ENCODE peak calls at places on chromosomes 16 and 17, in six cellular contexts. L, P, Z, A, C and S are unnamed samples.

GRCh38 chr16:87581867-87582220 is 20.5 kb upstream of the JPH3 start:
- DNase-seq in L (no peak), P (no peak), Z (peak; percentile 96), A (peak; percentile 77), C (peak; percentile 98), S (peak; percentile 98)

GRCh38 chr16:83981799-83982198 is 13.8 kb downstream of the NECAB2 start:
- DNase-seq in L (no peak), P (no peak), Z (no peak), A (no peak), C (no peak), S (no peak)

GRCh38 chr17:44977065-44977464 is 9.0 kb upstream of the C1QL1 start:
- DNase-seq in L (no peak), P (no peak), Z (no peak), A (no peak), C (no peak), S (no peak)

GRCh38 chr16:55271945-55272513 is 52.0 kb upstream of the IRX6 start:
- DNase-seq in L (no peak), P (no peak), Z (no peak), A (no peak), C (no peak), S (no peak)

GRCh38 chr16:66265556-66266133 is 100.8 kb upstream of the CDH5 start:
- DNase-seq in L (no peak), P (no peak), Z (no peak), A (no peak), C (no peak), S (no peak)

GRCh38 chr16:53816211-53816610 is 112.3 kb downstream of the FTO start:
- DNase-seq in L (no peak), P (no peak), Z (peak; percentile 38), A (no peak), C (peak; percentile 47), S (peak; percentile 31)

GRCh38 chr17:40345161-40346034 is 19.1 kb downstream of the GJD3 start:
- DNase-seq in L (no peak), P (no peak), Z (peak; percentile 86), A (no peak), C (peak; percentile 53), S (no peak)

GRCh38 chr16:66735891-66736290 is 15.5 kb downstream of the DYNC1LI2 start:
- DNase-seq in L (no peak), P (no peak), Z (no peak), A (no peak), C (peak; percentile 29), S (no peak)

GRCh38 chr17:40529991-40530390 is 28.6 kb upstream of the TNS4 start:
- DNase-seq in L (no peak), P (no peak), Z (no peak), A (no peak), C (no peak), S (no peak)

GRCh38 chr16:13992976-13993375 is 73.0 kb downstream of the ERCC4 start:
- DNase-seq in L (no peak), P (no peak), Z (no peak), A (no peak), C (no peak), S (no peak)

GRCh38 chr17:64128787-64129514 is 993 bp downstream of the ERN1 start:
- DNase-seq in L (no peak), P (no peak), Z (peak; percentile 55), A (no peak), C (peak; percentile 49), S (peak; percentile 34)

GRCh38 chr17:57899391-57899790 is 49.5 kb upstream of the MRPS23 start:
- DNase-seq in L (no peak), P (no peak), Z (peak; percentile 29), A (no peak), C (no peak), S (no peak)

GRCh38 chr17:28406478-28406824 is 439 bp upstream of the SLC46A1 start:
- DNase-seq in L (peak; percentile 73), P (no peak), Z (no peak), A (no peak), C (no peak), S (no peak)

GRCh38 chr17:21125862-21126261 is 902 bp upstream of the DHRS7B start:
- DNase-seq in L (no peak), P (no peak), Z (no peak), A (no peak), C (no peak), S (no peak)

GRCh38 chr16:75000481-75001081 is 1.8 kb downstream of the ZNRF1 start:
- DNase-seq in L (no peak), P (no peak), Z (peak; percentile 22), A (no peak), C (peak; percentile 46), S (peak; percentile 20)

GRCh38 chr16:64121473-64121872 is 1000.4 kb downstream of the CDH11 start:
- DNase-seq in L (no peak), P (no peak), Z (peak; percentile 16), A (no peak), C (peak; percentile 74), S (peak; percentile 11)

GRCh38 chr17:74736423-74737298 is at the start of gene RAB37:
- DNase-seq in L (no peak), P (no peak), Z (no peak), A (no peak), C (peak; percentile 47), S (peak; percentile 28)

GRCh38 chr17:1012823-1013728 is 16.1 kb downstream of the TIMM22 start:
- DNase-seq in L (no peak), P (no peak), Z (no peak), A (no peak), C (no peak), S (no peak)

GRCh38 chr17:39186481-39187002 is 10.9 kb downstream of the CACNB1 start:
- DNase-seq in L (no peak), P (no peak), Z (no peak), A (no peak), C (no peak), S (no peak)

GRCh38 chr16:27761816-27762215 is 211.9 kb downstream of the KATNIP start:
- DNase-seq in L (no peak), P (no peak), Z (no peak), A (no peak), C (no peak), S (no peak)

GRCh38 chr17:45147102-45147580 is 1.1 kb upstream of the HEXIM1 start:
- DNase-seq in L (peak; percentile 85), P (no peak), Z (peak; percentile 74), A (no peak), C (peak; percentile 75), S (peak; percentile 58)

GRCh38 chr17:699350-699749 is 15.3 kb downstream of the VPS53 start:
- DNase-seq in L (no peak), P (no peak), Z (no peak), A (no peak), C (no peak), S (no peak)

GRCh38 chr17:78610951-78611511 is 33.8 kb upstream of the DNAH17 start:
- DNase-seq in L (no peak), P (no peak), Z (no peak), A (no peak), C (no peak), S (no peak)

GRCh38 chr16:70635356-70636016 is 10.9 kb upstream of the IL34 start:
- DNase-seq in L (peak; percentile 5), P (no peak), Z (peak; percentile 77), A (no peak), C (peak; percentile 93), S (peak; percentile 66)

GRCh38 chr17:42979511-42980273 is at the start of gene PTGES3L:
- DNase-seq in L (peak; percentile 77), P (no peak), Z (peak; percentile 35), A (peak; percentile 22), C (peak; percentile 45), S (peak; percentile 43)

GRCh38 chr16:1447965-1448364 is 3.6 kb upstream of the CCDC154 start:
- DNase-seq in L (no peak), P (no peak), Z (no peak), A (no peak), C (no peak), S (no peak)

GRCh38 chr17:33169580-33170285 is 123.4 kb downstream of the ASIC2 start:
- DNase-seq in L (no peak), P (no peak), Z (peak; percentile 29), A (no peak), C (peak; percentile 14), S (peak; percentile 75)

GRCh38 chr17:37737971-37738370 is 6.9 kb downstream of the HNF1B start:
- DNase-seq in L (no peak), P (no peak), Z (no peak), A (no peak), C (peak; percentile 70), S (peak; percentile 48)

GRCh38 chr17:17573912-17574311 is 17.6 kb downstream of the PEMT start:
- DNase-seq in L (no peak), P (no peak), Z (no peak), A (no peak), C (no peak), S (peak; percentile 25)

GRCh38 chr17:11499881-11500280 is 98.4 kb upstream of the DNAH9 start:
- DNase-seq in L (no peak), P (no peak), Z (no peak), A (no peak), C (no peak), S (no peak)

GRCh38 chr16:67943619-67944503 is at the start of gene LCAT:
- DNase-seq in L (no peak), P (no peak), Z (no peak), A (no peak), C (no peak), S (peak; percentile 49)

GRCh38 chr16:56800355-56800754 is 64.7 kb upstream of the SLC12A3 start:
- DNase-seq in L (no peak), P (no peak), Z (peak; percentile 31), A (no peak), C (peak; percentile 47), S (no peak)

GRCh38 chr17:44932526-44933097 is 15.0 kb downstream of the KIF18B start:
- DNase-seq in L (no peak), P (no peak), Z (no peak), A (no peak), C (no peak), S (no peak)

GRCh38 chr16:11145173-11145820 is 110.7 kb downstream of the SOCS1 start:
- DNase-seq in L (no peak), P (no peak), Z (peak; percentile 55), A (no peak), C (peak; percentile 63), S (peak; percentile 73)

GRCh38 chr16:55368205-55368604 is 44.2 kb downstream of the IRX6 start:
- DNase-seq in L (no peak), P (no peak), Z (no peak), A (no peak), C (no peak), S (no peak)

GRCh38 chr17:39679521-39680192 is 8.2 kb downstream of the PGAP3 start:
- DNase-seq in L (no peak), P (no peak), Z (no peak), A (no peak), C (no peak), S (no peak)

GRCh38 chr17:39653662-39654331 is 11.4 kb upstream of the TCAP start:
- DNase-seq in L (peak; percentile 18), P (peak; percentile 78), Z (peak; percentile 85), A (no peak), C (peak; percentile 59), S (peak; percentile 83)

GRCh38 chr16:57516176-57516725 is 20.1 kb downstream of the CCDC102A start:
- DNase-seq in L (no peak), P (no peak), Z (no peak), A (no peak), C (no peak), S (no peak)